ENCODE peak calls at places on chromosome 9, in seven cellular contexts. K, H, T, Y, X, P and R are unnamed samples.

GRCh38 chr9:132214027-132214622 is 52.3 kb downstream of the NTNG2 start:
- DNase-seq in K (peak; percentile 84), H (peak; percentile 90), T (peak; percentile 91), Y (peak; percentile 86), X (peak; percentile 93), P (peak; percentile 85), R (peak; percentile 91)

GRCh38 chr9:17906204-17906840 is 327.5 kb downstream of the SH3GL2 start:
- DNase-seq in K (no peak), H (no peak), T (no peak), Y (no peak), X (peak; percentile 27), P (peak; percentile 44), R (no peak)

GRCh38 chr9:82597225-82598158 is 465.4 kb downstream of the RASEF start:
- DNase-seq in K (peak; percentile 48), H (peak; percentile 12), T (no peak), Y (no peak), X (peak; percentile 7), P (no peak), R (peak; percentile 51)

GRCh38 chr9:112743216-112743835 is 7.2 kb upstream of the SNX30 start:
- DNase-seq in K (peak; percentile 26), H (no peak), T (no peak), Y (no peak), X (no peak), P (no peak), R (no peak)

GRCh38 chr9:118630931-118631595 is 738.2 kb downstream of the BRINP1 start:
- DNase-seq in K (no peak), H (no peak), T (no peak), Y (no peak), X (no peak), P (no peak), R (no peak)

GRCh38 chr9:121156263-121156731 is 45.4 kb downstream of the RAB14 start:
- DNase-seq in K (peak; percentile 83), H (peak; percentile 83), T (no peak), Y (no peak), X (peak; percentile 82), P (no peak), R (no peak)

GRCh38 chr9:34370335-34370969 is 6.2 kb downstream of the MYORG start:
- DNase-seq in K (no peak), H (no peak), T (no peak), Y (no peak), X (no peak), P (no peak), R (no peak)

GRCh38 chr9:116189683-116190082 is 36.1 kb downstream of the PAPPA start:
- DNase-seq in K (no peak), H (no peak), T (no peak), Y (no peak), X (no peak), P (no peak), R (peak; percentile 45)

GRCh38 chr9:97468658-97469448 is 32.6 kb upstream of the TMOD1 start:
- DNase-seq in K (peak; percentile 74), H (peak; percentile 69), T (peak; percentile 85), Y (peak; percentile 80), X (peak; percentile 81), P (peak; percentile 86), R (peak; percentile 87)

GRCh38 chr9:87309236-87309635 is 188.4 kb upstream of the DAPK1 start:
- DNase-seq in K (peak; percentile 50), H (peak; percentile 30), T (no peak), Y (no peak), X (peak; percentile 37), P (no peak), R (no peak)

GRCh38 chr9:18472915-18473314 is 1.0 kb upstream of the ADAMTSL1 start:
- DNase-seq in K (no peak), H (no peak), T (peak; percentile 24), Y (no peak), X (peak; percentile 62), P (no peak), R (no peak)

GRCh38 chr9:89379508-89380115 is 61.3 kb downstream of the SECISBP2 start:
- DNase-seq in K (no peak), H (no peak), T (no peak), Y (no peak), X (peak; percentile 22), P (no peak), R (no peak)

GRCh38 chr9:112439171-112439570 is 47.5 kb upstream of the KIAA1958 start:
- DNase-seq in K (no peak), H (no peak), T (no peak), Y (no peak), X (no peak), P (no peak), R (no peak)

GRCh38 chr9:130478731-130479575 is 34.2 kb downstream of the ASS1 start:
- DNase-seq in K (no peak), H (no peak), T (no peak), Y (no peak), X (no peak), P (no peak), R (no peak)

GRCh38 chr9:107158321-107158720 is 124.8 kb upstream of the RAD23B start:
- DNase-seq in K (peak; percentile 68), H (peak; percentile 49), T (no peak), Y (no peak), X (peak; percentile 60), P (no peak), R (no peak)

GRCh38 chr9:98132158-98132557 is 13.1 kb upstream of the TRIM14 start:
- DNase-seq in K (no peak), H (no peak), T (no peak), Y (no peak), X (no peak), P (no peak), R (no peak)

GRCh38 chr9:36319806-36320205 is 61.6 kb upstream of the GNE start:
- DNase-seq in K (no peak), H (no peak), T (no peak), Y (no peak), X (no peak), P (no peak), R (peak; percentile 28)

GRCh38 chr9:137303031-137303892 is 1.2 kb upstream of the NRARP start:
- DNase-seq in K (peak; percentile 24), H (no peak), T (no peak), Y (peak; percentile 24), X (no peak), P (peak; percentile 49), R (peak; percentile 63)

GRCh38 chr9:108478431-108478837 is 377.4 kb downstream of the ACTL7B start:
- DNase-seq in K (peak; percentile 90), H (peak; percentile 74), T (no peak), Y (no peak), X (peak; percentile 92), P (peak; percentile 72), R (no peak)

GRCh38 chr9:125984461-125984860 is 237.3 kb downstream of the PBX3 start:
- DNase-seq in K (no peak), H (no peak), T (no peak), Y (no peak), X (no peak), P (no peak), R (no peak)

GRCh38 chr9:249025-249424 is 34.4 kb downstream of the DOCK8 start:
- DNase-seq in K (no peak), H (no peak), T (no peak), Y (no peak), X (no peak), P (no peak), R (no peak)

GRCh38 chr9:6845128-6845826 is 87.5 kb downstream of the KDM4C start:
- DNase-seq in K (no peak), H (no peak), T (no peak), Y (no peak), X (no peak), P (no peak), R (no peak)

GRCh38 chr9:6843742-6844141 is 86.0 kb downstream of the KDM4C start:
- DNase-seq in K (no peak), H (no peak), T (no peak), Y (no peak), X (no peak), P (no peak), R (no peak)

GRCh38 chr9:6842584-6842947 is 84.8 kb downstream of the KDM4C start:
- DNase-seq in K (peak; percentile 64), H (peak; percentile 45), T (no peak), Y (no peak), X (peak; percentile 48), P (no peak), R (no peak)

DNA sequence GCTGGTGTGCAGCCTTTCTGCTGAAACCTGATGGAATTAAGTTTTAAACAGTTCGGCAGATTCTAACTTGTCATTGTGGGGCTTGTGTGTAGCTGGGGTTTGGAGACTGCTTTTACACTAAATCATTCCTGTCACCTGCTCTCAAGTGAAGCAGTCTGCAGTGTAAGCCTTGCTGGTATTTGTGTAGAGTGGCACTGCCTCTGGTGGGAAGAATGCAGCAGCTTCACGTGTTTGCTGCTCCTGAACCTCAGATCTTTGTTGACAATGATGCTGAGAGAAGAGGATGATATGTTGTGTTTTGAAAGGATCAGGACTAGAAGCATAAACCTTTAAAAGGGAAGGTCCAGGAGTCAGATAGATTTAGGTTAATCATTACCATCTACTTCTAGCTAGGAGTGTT is 88.1 kb downstream of the KDM4C start:
- DNase-seq in K (peak; percentile 53), H (no peak), T (no peak), Y (no peak), X (no peak), P (no peak), R (no peak)
- TF ChIP-seq CTCF in K (peak; percentile 62), H (peak; percentile 47), T (no peak), Y (peak; percentile 28), X (peak; percentile 36), P (peak; percentile 44), R (no peak)

DNA sequence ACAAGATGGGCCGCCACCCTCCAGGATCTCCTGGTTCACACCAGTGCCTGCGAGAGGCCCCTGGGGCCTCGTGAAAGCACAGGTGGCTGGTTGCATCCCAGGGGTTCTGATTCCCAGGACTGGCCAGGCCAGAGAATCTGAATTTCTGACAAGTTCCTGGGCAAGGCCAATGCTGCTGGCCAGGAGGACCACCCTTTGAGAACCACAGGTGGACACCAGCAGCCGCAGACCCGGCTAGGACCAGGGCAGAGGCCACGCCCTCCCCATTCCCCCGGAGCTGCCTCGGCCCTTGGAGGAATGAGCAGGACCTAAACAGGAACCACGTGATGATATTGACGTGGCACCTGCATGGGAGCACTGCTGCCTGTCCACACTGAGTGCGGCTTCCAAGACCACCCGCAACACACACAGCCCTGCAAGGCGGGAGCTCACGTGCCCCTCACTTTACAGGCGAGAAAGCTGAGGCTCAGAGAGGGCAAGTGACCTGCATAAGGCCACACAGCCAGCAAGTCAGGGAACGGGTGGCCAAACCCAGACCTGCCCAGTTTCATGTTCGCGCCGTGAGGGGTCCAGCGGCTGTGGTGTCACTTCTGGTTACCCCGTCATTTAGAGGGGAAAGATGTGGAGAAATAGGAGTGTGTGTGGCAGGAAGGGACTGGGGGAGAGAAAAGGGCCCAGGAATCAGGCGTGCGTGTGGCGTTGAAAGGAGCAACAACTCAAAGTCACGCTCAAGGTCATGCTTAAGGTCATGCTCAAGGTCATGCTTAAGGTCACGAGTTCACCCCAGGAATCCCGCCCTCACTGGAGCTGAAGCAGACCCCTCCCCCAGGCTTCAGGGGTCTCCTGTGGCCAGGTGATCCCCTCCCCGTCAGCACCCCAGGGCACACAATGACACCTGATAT is 105.9 kb upstream of the IER5L start:
- DNase-seq in K (no peak), H (no peak), T (no peak), Y (peak; percentile 5), X (no peak), P (peak; percentile 40), R (no peak)
- H3K4me3 ChIP-seq in K (no peak overlapping the region), H (no peak overlapping the region), T (peak overlapping the region; percentile 59), Y (no peak overlapping the region), X (no peak overlapping the region), P (peak overlapping the region; percentile 57), R (no peak overlapping the region)

GRCh38 chr9:91182429-91182828 is 179.3 kb downstream of the AUH start:
- DNase-seq in K (peak; percentile 47), H (no peak), T (no peak), Y (no peak), X (no peak), P (no peak), R (no peak)
- TF ChIP-seq CTCF in K (no peak), H (no peak), T (no peak), Y (no peak), X (no peak), P (no peak), R (no peak)

GRCh38 chr9:84285381-84285780 is 55.2 kb downstream of the SLC28A3 start:
- DNase-seq in K (no peak), H (no peak), T (no peak), Y (no peak), X (no peak), P (no peak), R (no peak)
- H3K4me3 ChIP-seq in K (no peak overlapping the region), H (no peak overlapping the region), T (no peak overlapping the region), Y (no peak overlapping the region), X (no peak overlapping the region), P (no peak overlapping the region), R (no peak overlapping the region)